ENCODE peak calls at places on chromosomes 11 and 22, in four cellular contexts. G is foreskin fibroblast, K is IMR-90, A is left ventricle myocardium inferior. O is an unnamed sample.

GRCh38 chr22:42353883-42354727 is 78.1 kb downstream of the NFAM1 start:
- DNase-seq in G (peak; percentile 61), K (peak; percentile 13), A (no peak), O (no peak)

GRCh38 chr22:32494971-32495370 is 20.4 kb downstream of the FBXO7 start:
- DNase-seq in G (no peak), K (no peak), A (no peak), O (no peak)

GRCh38 chr22:48744283-48744641 is 1083.4 kb downstream of the BRD1 start:
- DNase-seq in G (no peak), K (no peak), A (no peak), O (no peak)

GRCh38 chr11:134331565-134332188 is at the start of gene GLB1L2:
- DNase-seq in G (peak; percentile 23), K (no peak), A (peak; percentile 70), O (no peak)

GRCh38 chr22:50270302-50271010 is at the start of gene MAPK11:
- DNase-seq in G (no peak), K (peak; percentile 61), A (peak; percentile 73), O (no peak)

GRCh38 chr11:30586251-30587144 is at the start of gene MPPED2:
- DNase-seq in G (no peak), K (no peak), A (peak; percentile 49), O (no peak)

GRCh38 chr11:111526501-111526900 is 11.9 kb downstream of the HOATZ start:
- DNase-seq in G (peak; percentile 71), K (peak; percentile 93), A (no peak), O (peak; percentile 46)

GRCh38 chr11:85236211-85236610 is 390.9 kb downstream of the DLG2 start:
- DNase-seq in G (no peak), K (no peak), A (no peak), O (no peak)

GRCh38 chr11:46900091-46900746 is 18.1 kb downstream of the LRP4 start:
- DNase-seq in G (no peak), K (no peak), A (no peak), O (no peak)

GRCh38 chr11:83044958-83045712 is 26.6 kb downstream of the RAB30 start:
- DNase-seq in G (peak; percentile 30), K (peak; percentile 92), A (no peak), O (no peak)

GRCh38 chr22:28989035-28989464 is 72.6 kb downstream of the C22orf31 start:
- DNase-seq in G (no peak), K (no peak), A (no peak), O (no peak)

GRCh38 chr11:130585545-130585944 is 137.1 kb downstream of the ADAMTS15 start:
- DNase-seq in G (no peak), K (no peak), A (no peak), O (no peak)

GRCh38 chr22:39526736-39527171 is 5.8 kb downstream of the RPS19BP1 start:
- DNase-seq in G (no peak), K (no peak), A (no peak), O (no peak)

GRCh38 chr11:111344032-111344431 is 35.0 kb downstream of the POU2AF1 start:
- DNase-seq in G (peak; percentile 54), K (peak; percentile 79), A (peak; percentile 56), O (peak; percentile 90)

GRCh38 chr11:44286268-44286880 is 23.6 kb downstream of the ALX4 start:
- DNase-seq in G (peak; percentile 25), K (peak; percentile 44), A (no peak), O (no peak)

GRCh38 chr11:122784325-122785155 is 53.8 kb upstream of the CRTAM start:
- DNase-seq in G (peak; percentile 97), K (peak; percentile 98), A (no peak), O (peak; percentile 97)

GRCh38 chr22:37430941-37431340 is 3.7 kb upstream of the ELFN2 start:
- DNase-seq in G (no peak), K (no peak), A (no peak), O (no peak)